ENCODE peak calls at places on chromosome 9, in five cellular contexts. W, K, M, L and D are unnamed samples.

GRCh38 chr9:95516736-95517558 is at the start of gene PTCH1:
- DNase-seq in W (peak), K (peak), M (peak), L (peak), D (peak)

GRCh38 chr9:88741335-88741734 is 206.4 kb downstream of the NXNL2 start:
- DNase-seq in W (no peak), K (no peak), M (no peak), L (peak), D (no peak)

GRCh38 chr9:81829201-81829882 is 98.9 kb upstream of the SPATA31D4 start:
- DNase-seq in W (peak), K (no peak), M (no peak), L (no peak), D (no peak)

GRCh38 chr9:81080185-81080584 is 609.2 kb downstream of the TLE1 start:
- DNase-seq in W (no peak), K (no peak), M (no peak), L (no peak), D (no peak)

GRCh38 chr9:112819635-112820496 is 69.3 kb downstream of the SNX30 start:
- DNase-seq in W (peak), K (peak), M (peak), L (peak), D (peak)

GRCh38 chr9:5455181-5455580 is 4.8 kb downstream of the CD274 start:
- DNase-seq in W (no peak), K (peak), M (no peak), L (no peak), D (peak)

GRCh38 chr9:38057416-38058195 is 11.4 kb downstream of the SHB start:
- DNase-seq in W (no peak), K (no peak), M (no peak), L (peak), D (no peak)

GRCh38 chr9:133199648-133200321 is 9.3 kb downstream of the OBP2B start:
- DNase-seq in W (peak), K (no peak), M (peak), L (no peak), D (no peak)

GRCh38 chr9:76399831-76400230 is 5.6 kb upstream of the RFK start:
- DNase-seq in W (no peak), K (no peak), M (no peak), L (no peak), D (no peak)

GRCh38 chr9:94083384-94083783 is 880 bp upstream of the PTPDC1 start:
- DNase-seq in W (peak), K (no peak), M (no peak), L (no peak), D (no peak)

GRCh38 chr9:69758981-69759477 is 782 bp downstream of the PTAR1 start:
- DNase-seq in W (no peak), K (peak), M (no peak), L (no peak), D (peak)

GRCh38 chr9:36903541-36904435 is 130.3 kb downstream of the PAX5 start:
- DNase-seq in W (peak), K (peak), M (no peak), L (no peak), D (peak)

GRCh38 chr9:108599571-108599970 is 256.2 kb downstream of the ACTL7B start:
- DNase-seq in W (no peak), K (no peak), M (no peak), L (no peak), D (peak)

GRCh38 chr9:2726620-2727335 is 9.5 kb downstream of the KCNV2 start:
- DNase-seq in W (no peak), K (no peak), M (no peak), L (no peak), D (no peak)

GRCh38 chr9:122827759-122828090 is 663 bp downstream of the PDCL start:
- DNase-seq in W (no peak), K (no peak), M (no peak), L (peak), D (no peak)

GRCh38 chr9:93255994-93256877 is 72.3 kb downstream of the WNK2 start:
- DNase-seq in W (peak), K (no peak), M (peak), L (no peak), D (no peak)

GRCh38 chr9:110141118-110141797 is 66.7 kb downstream of the C9orf152 start:
- DNase-seq in W (no peak), K (peak), M (no peak), L (no peak), D (peak)

GRCh38 chr9:112180387-112180881 is 5.3 kb upstream of the SUSD1 start:
- DNase-seq in W (no peak), K (no peak), M (no peak), L (no peak), D (no peak)

GRCh38 chr9:33172256-33172678 is 5.1 kb upstream of the B4GALT1 start:
- DNase-seq in W (no peak), K (no peak), M (no peak), L (no peak), D (no peak)

GRCh38 chr9:72039532-72039931 is 20.9 kb downstream of the C9orf57 start:
- DNase-seq in W (no peak), K (no peak), M (no peak), L (no peak), D (no peak)

GRCh38 chr9:72037571-72037970 is 22.8 kb downstream of the C9orf57 start:
- DNase-seq in W (no peak), K (peak), M (no peak), L (no peak), D (no peak)

GRCh38 chr9:72038408-72038807 is 22.0 kb downstream of the C9orf57 start:
- DNase-seq in W (no peak), K (peak), M (no peak), L (no peak), D (no peak)

GRCh38 chr9:72041369-72041768 is 19.0 kb downstream of the C9orf57 start:
- DNase-seq in W (no peak), K (no peak), M (no peak), L (no peak), D (no peak)

GRCh38 chr9:72038890-72039410 is 21.5 kb downstream of the C9orf57 start:
- DNase-seq in W (peak), K (peak), M (peak), L (peak), D (peak)
- TF ChIP-seq CTCF in W (peak), K (peak), M (peak), L (peak), D (peak)

DNA sequence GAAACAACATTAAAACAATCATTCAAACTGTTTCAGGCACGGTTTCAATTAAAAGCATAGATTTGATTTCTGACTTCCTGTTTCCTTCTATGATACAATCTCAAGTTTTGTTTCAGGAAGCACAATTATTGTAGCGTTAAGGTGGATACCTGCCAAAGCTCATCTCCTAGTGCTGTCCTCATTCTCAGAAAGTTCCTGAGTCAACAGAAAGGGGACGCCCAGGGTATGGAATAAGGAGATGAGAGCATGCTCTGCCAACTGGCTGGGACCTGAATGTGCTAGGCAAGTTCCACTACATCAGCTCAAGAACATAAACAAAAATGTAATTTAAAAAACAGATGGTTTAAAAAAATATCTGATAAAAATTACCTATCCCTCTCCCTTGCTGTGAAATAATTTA is 2.1 kb upstream of the TRIM14 start:
- DNase-seq in W (no peak), K (no peak), M (no peak), L (no peak), D (no peak)
- TF ChIP-seq CTCF in W (no peak), K (no peak), M (no peak), L (no peak), D (no peak)

DNA sequence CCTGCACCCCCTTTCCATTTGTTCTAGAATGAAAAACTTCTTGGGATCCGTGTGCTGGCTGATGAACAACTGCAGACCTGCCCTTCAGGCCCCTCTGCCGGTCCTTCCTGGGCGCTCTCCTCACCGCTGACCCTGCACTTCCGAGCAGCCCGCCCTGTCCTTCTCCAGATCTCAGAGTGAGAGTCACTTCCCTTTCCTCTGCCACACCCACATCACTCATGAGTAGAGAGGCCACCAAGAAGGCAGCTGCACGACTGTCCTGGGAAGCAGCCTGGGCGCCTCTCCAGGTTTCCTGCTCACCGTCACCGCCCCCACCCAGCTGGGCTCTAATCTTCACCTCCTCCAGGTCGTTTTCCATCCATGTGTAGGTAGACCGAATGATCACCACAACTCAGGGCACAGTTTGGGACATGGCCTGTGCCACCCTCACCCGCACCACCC is 35.0 kb upstream of the NSMF start:
- DNase-seq in W (no peak), K (no peak), M (no peak), L (no peak), D (no peak)
- TF ChIP-seq CTCF in W (no peak), K (no peak), M (no peak), L (no peak), D (no peak)

DNA sequence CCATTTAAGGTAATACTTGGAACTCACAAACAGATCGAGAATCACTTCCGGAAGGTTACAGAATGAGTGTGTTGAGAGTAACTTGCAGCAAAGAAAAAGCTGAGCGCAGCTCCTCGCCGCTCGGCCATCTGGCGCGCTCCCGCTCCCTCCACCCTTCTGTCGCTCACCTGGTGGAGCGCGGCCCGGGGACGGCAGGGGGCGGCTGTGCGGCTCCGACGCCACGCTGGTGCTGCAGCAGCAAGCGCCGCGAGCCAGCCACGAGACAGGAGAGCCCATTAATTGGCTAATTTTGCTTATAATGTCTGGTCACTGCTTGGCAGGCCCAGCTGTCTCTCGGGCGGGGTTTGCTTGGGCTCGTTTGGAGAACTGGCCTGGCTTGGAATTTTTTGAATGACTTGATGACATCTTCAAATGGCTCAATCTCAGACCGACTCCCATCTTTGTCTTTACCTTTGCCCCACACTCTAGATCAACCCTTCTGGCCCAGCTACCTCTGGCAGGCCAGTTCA is 601.8 kb downstream of the CCDC171 start:
- DNase-seq in W (peak), K (peak), M (peak), L (peak), D (no peak)
- TF ChIP-seq CTCF in W (no peak), K (peak), M (no peak), L (peak), D (peak)

GRCh38 chr9:92242115-92242778 is 51.2 kb downstream of the IARS1 start:
- DNase-seq in W (no peak), K (peak), M (no peak), L (peak), D (peak)
- TF ChIP-seq CTCF in W (no peak), K (peak), M (no peak), L (peak), D (peak)

DNA sequence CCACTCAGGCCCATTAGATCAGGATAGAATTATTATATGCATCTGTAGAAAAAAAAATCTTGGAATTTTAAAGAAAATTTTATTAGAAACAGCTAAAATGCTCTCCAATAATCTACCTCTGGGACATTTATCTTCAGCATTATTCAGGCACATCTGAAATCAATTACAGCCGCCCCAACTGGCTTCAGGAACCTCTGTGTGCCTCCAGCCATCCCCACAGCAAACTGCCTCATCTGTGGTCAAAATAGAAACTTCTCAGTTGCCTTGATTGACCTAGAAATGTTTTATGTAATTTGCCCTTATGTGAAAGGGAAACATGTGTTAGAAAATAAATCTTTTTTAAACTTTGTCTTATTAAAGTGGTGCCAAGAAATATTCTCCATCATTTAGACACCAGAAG is 120.1 kb upstream of the LPAR1 start:
- DNase-seq in W (no peak), K (no peak), M (no peak), L (no peak), D (peak)
- TF ChIP-seq CTCF in W (no peak), K (no peak), M (no peak), L (no peak), D (no peak)

DNA sequence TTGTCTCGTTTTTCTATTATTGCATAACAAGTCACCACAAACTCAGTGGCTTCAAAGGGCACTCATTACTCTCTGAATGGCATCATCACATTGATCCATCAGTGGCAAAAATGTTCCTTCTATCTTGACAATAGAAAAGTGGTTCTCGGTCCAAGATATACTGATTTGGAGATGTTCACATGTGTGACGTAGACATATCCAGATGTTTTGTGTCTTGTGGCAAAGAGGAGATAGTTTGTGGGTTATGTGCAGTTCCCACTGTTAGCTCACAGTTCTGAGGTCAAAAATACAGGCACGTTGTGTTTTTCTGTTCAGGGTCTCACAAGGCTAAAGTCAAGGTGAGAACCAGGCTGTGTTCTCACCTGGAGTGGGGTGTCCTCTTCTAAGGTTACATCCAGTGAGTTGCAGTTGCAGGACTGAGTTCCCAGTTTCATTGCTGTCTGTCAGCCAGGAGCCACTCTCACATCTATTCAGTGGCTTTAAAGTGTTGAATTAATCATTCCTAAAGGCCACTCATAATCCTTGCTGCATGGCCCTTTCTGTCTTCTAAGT is 55.3 kb downstream of the GAS1 start:
- DNase-seq in W (no peak), K (peak), M (no peak), L (no peak), D (no peak)
- TF ChIP-seq CTCF in W (no peak), K (no peak), M (no peak), L (no peak), D (no peak)

DNA sequence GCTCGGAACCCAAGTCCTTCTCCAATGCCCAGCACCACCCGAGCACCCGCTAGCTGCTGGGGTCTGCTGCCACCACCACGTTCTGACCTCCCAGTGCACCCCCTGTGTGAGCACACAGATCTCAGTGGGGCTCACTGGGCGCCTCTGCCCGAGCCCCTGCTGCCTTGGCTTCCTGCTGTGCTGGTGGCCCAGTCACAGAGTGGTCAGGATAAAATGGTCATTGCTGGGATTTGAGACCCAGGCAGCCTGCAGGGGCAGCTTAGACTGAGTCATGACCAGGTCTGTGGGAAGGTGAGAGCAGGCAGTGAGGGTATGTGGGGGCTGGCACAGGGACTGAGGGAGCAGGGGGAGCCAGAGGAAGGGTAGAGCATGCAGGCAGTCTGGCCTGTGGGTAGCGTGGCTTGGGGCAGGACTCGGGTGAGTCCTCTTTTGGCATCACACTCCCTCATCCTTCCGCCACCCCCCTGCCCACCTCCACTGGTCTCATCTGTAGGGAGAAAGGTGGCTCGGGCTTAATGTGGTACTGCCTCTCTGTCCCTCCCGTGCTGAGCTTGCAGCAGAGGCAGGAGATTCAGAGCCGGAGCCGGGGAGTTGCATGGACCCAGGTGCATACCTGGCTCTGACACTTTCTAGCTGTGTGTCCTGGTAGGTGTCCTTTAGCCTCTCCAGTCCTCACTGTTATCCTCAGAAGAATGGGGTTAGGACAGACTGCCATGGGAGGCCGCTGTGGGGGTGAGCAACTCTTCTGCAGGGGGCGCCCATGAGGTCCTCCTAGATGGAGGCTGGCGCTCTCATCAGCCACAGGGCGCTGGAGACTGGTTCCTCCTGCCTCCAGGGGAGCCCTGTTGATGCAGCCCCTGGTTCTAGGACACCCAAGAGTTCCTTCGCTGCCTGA is 32.1 kb downstream of the USP20 start:
- DNase-seq in W (no peak), K (no peak), M (no peak), L (no peak), D (no peak)
- TF ChIP-seq CTCF in W (no peak), K (no peak), M (no peak), L (no peak), D (peak)